ENCODE peak calls at places on chromosomes 11 and 22, in four cellular contexts. C, Y, X and L are unnamed samples.
A peak's percentile ranks its signal among the peaks of the same experiment; 100 is the strongest.

GRCh38 chr22:40325315-40325714 is 21.0 kb upstream of the ADSL start:
- DNase-seq in C (no peak), Y (no peak), X (no peak), L (no peak)

GRCh38 chr11:56637500-56637899 is 4.7 kb downstream of the OR5AP2 start:
- DNase-seq in C (no peak), Y (no peak), X (no peak), L (no peak)

GRCh38 chr22:19806213-19807160 is 45.9 kb downstream of the TBX1 start:
- DNase-seq in C (peak; percentile 87), Y (peak; percentile 94), X (no peak), L (peak; percentile 96)

GRCh38 chr22:38718414-38718813 is 12.7 kb downstream of the GTPBP1 start:
- DNase-seq in C (peak; percentile 88), Y (no peak), X (peak; percentile 85), L (peak; percentile 91)

GRCh38 chr22:19368876-19369275 is 62.7 kb downstream of the HIRA start:
- DNase-seq in C (no peak), Y (peak; percentile 45), X (no peak), L (no peak)

GRCh38 chr11:496834-497564 is 10.0 kb downstream of the RNH1 start:
- DNase-seq in C (no peak), Y (no peak), X (no peak), L (no peak)

GRCh38 chr11:98601181-98601773 is 419.5 kb upstream of the CNTN5 start:
- DNase-seq in C (no peak), Y (no peak), X (no peak), L (no peak)

GRCh38 chr22:30183861-30184278 is 62.7 kb downstream of the LIF start:
- DNase-seq in C (no peak), Y (no peak), X (no peak), L (no peak)

GRCh38 chr22:26673485-26673884 is 16.1 kb downstream of the MIAT start:
- DNase-seq in C (peak; percentile 97), Y (no peak), X (peak; percentile 45), L (peak; percentile 98)

GRCh38 chr11:102762414-102762813 is 18.0 kb downstream of the MMP10 start:
- DNase-seq in C (peak; percentile 95), Y (no peak), X (peak; percentile 45), L (peak; percentile 89)

GRCh38 chr11:118527109-118527508 is at the start of gene TTC36:
- DNase-seq in C (no peak), Y (no peak), X (no peak), L (no peak)

GRCh38 chr22:37910863-37911262 is 4.8 kb downstream of the MICALL1 start:
- DNase-seq in C (no peak), Y (no peak), X (no peak), L (no peak)

GRCh38 chr22:39598017-39598965 is 27.7 kb downstream of the CACNA1I start:
- DNase-seq in C (peak; percentile 37), Y (peak; percentile 89), X (no peak), L (peak; percentile 80)

GRCh38 chr22:41915035-41915782 is at the start of gene SHISA8:
- DNase-seq in C (no peak), Y (no peak), X (no peak), L (peak; percentile 56)

GRCh38 chr22:20813056-20813455 is 39.1 kb downstream of the SERPIND1 start:
- DNase-seq in C (no peak), Y (no peak), X (no peak), L (no peak)

GRCh38 chr22:43185860-43186261 is 1.1 kb downstream of the TTLL12 start:
- DNase-seq in C (peak; percentile 17), Y (peak; percentile 91), X (peak; percentile 37), L (peak; percentile 42)

GRCh38 chr11:57207160-57207559 is 25.4 kb downstream of the LRRC55 start:
- DNase-seq in C (no peak), Y (no peak), X (no peak), L (no peak)

GRCh38 chr11:13962562-13963168 is at the start of gene SPON1:
- DNase-seq in C (no peak), Y (no peak), X (peak; percentile 24), L (no peak)

GRCh38 chr11:86214710-86215109 is 29.8 kb upstream of the EED start:
- DNase-seq in C (peak; percentile 63), Y (no peak), X (no peak), L (peak; percentile 82)

GRCh38 chr11:125569913-125570621 is 790 bp downstream of the EI24 start:
- DNase-seq in C (peak; percentile 46), Y (no peak), X (peak; percentile 27), L (peak; percentile 49)

GRCh38 chr11:63870351-63871197 is 31.7 kb downstream of the MARK2 start:
- DNase-seq in C (no peak), Y (no peak), X (peak; percentile 29), L (no peak)

GRCh38 chr22:20953342-20953608 is 13.8 kb upstream of the AIFM3 start:
- DNase-seq in C (no peak), Y (no peak), X (no peak), L (no peak)

GRCh38 chr22:45284705-45285305 is at the start of gene UPK3A:
- DNase-seq in C (no peak), Y (no peak), X (no peak), L (peak; percentile 58)

GRCh38 chr11:12125609-12126149 is 15.3 kb downstream of the MICAL2 start:
- DNase-seq in C (peak; percentile 86), Y (no peak), X (peak; percentile 58), L (peak; percentile 91)

GRCh38 chr11:61516675-61517516 is 8.3 kb downstream of the LRRC10B start:
- DNase-seq in C (no peak), Y (peak; percentile 89), X (peak; percentile 18), L (no peak)

GRCh38 chr11:46237248-46238077 is 40.0 kb upstream of the CREB3L1 start:
- DNase-seq in C (peak; percentile 84), Y (peak; percentile 94), X (peak; percentile 94), L (peak; percentile 86)

GRCh38 chr11:18312663-18313420 is 9.1 kb downstream of the HPS5 start:
- DNase-seq in C (peak; percentile 82), Y (no peak), X (peak; percentile 30), L (peak; percentile 89)

GRCh38 chr11:127103586-127104388 is 103.2 kb upstream of the KIRREL3 start:
- DNase-seq in C (no peak), Y (no peak), X (no peak), L (no peak)

GRCh38 chr11:123020968-123021367 is 39.3 kb upstream of the BSX start:
- DNase-seq in C (peak; percentile 52), Y (peak; percentile 73), X (peak; percentile 59), L (peak; percentile 63)

GRCh38 chr22:43861529-43861928 is 784 bp downstream of the SULT4A1 start:
- DNase-seq in C (no peak), Y (peak; percentile 70), X (peak; percentile 19), L (no peak)

GRCh38 chr11:44893250-44894216 is 57.1 kb downstream of the TP53I11 start:
- DNase-seq in C (no peak), Y (no peak), X (no peak), L (no peak)

DNA sequence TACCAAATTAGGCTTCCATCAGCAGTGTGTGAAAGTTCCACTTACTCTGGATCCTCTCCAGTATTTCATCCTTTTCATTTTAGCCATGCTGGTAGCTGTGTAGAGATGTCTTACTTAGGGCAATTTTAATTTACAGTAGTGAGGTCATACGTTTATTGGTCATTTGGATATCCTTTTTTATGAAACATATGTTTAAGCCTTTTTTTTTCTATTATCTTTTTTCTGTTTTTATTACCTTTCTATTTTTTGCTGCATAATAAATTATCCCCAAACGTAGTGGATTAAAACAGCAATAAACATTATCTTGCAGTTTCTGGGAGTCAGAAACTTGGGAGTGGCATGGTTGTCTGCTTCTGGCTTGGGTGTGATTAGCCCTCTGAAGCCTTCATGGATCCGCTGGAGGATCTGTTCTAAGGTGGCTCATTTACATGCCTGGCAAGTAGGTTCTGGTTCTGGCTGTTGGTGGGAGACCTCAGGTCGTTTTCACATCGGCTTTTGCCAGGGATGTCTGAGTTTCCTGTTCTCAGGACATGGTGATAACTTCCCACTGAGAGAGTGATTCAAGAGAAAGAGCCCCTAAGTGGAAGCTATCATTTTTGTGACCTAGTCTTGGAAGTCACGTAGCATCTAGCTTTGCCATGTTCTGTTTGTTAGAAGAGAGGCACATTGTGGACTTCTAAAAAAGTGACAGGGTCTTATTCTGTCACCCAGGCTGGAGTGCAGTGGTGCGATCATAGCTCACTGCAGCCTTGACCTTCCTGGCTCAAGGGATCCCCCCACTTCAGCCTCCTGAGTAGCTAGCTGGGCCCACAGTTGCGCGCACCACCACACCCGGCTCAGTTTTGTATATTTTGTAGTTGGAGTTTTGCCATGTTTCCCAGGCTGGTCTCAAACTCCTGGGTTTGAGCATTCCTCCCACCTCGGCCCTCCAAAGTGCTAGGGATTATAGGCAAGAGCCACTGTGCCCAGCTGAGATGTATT is 38.6 kb downstream of the PPP6R3 start:
- DNase-seq in C (no peak), Y (no peak), X (no peak), L (no peak)
- H3K4me3 ChIP-seq in C (no peak overlapping the region), Y (no peak overlapping the region), X (no peak overlapping the region), L (no peak overlapping the region)

GRCh38 chr11:27204527-27204926 is 158.5 kb downstream of the CCDC34 start:
- DNase-seq in C (peak; percentile 40), Y (no peak), X (peak; percentile 42), L (peak; percentile 32)
- TF ChIP-seq CTCF in C (peak; percentile 53), Y (no peak), X (peak; percentile 59), L (peak; percentile 47)

GRCh38 chr11:115469361-115469760 is 34.9 kb downstream of the CADM1 start:
- DNase-seq in C (no peak), Y (no peak), X (no peak), L (no peak)
- H3K4me3 ChIP-seq in C (no peak overlapping the region), Y (no peak overlapping the region), X (no peak overlapping the region), L (no peak overlapping the region)

GRCh38 chr22:17753401-17753989 is 20.8 kb downstream of the BID start:
- DNase-seq in C (no peak), Y (no peak), X (peak; percentile 80), L (no peak)

GRCh38 chr22:17748555-17749353 is 25.5 kb downstream of the BID start:
- DNase-seq in C (no peak), Y (no peak), X (no peak), L (no peak)

GRCh38 chr22:17749605-17750395 is 24.5 kb downstream of the BID start:
- DNase-seq in C (no peak), Y (no peak), X (no peak), L (no peak)

GRCh38 chr22:17751596-17751995 is 22.7 kb downstream of the BID start:
- DNase-seq in C (no peak), Y (no peak), X (no peak), L (no peak)

GRCh38 chr22:17754233-17754925 is 19.9 kb downstream of the BID start:
- DNase-seq in C (no peak), Y (no peak), X (no peak), L (no peak)
- TF ChIP-seq CTCF in C (peak; percentile 18), Y (no peak), X (no peak), L (peak; percentile 28)

GRCh38 chr11:128499613-128500213 is 87.6 kb downstream of the ETS1 start:
- DNase-seq in C (no peak), Y (no peak), X (peak; percentile 33), L (no peak)

GRCh38 chr11:128502736-128503135 is 84.6 kb downstream of the ETS1 start:
- DNase-seq in C (peak; percentile 75), Y (no peak), X (peak; percentile 81), L (peak; percentile 93)

GRCh38 chr11:128500488-128500887 is 86.9 kb downstream of the ETS1 start:
- DNase-seq in C (no peak), Y (no peak), X (peak; percentile 55), L (no peak)

GRCh38 chr11:128501576-128502549 is 85.5 kb downstream of the ETS1 start:
- DNase-seq in C (no peak), Y (no peak), X (peak; percentile 82), L (no peak)

GRCh38 chr11:128501008-128501407 is 86.3 kb downstream of the ETS1 start:
- DNase-seq in C (no peak), Y (no peak), X (no peak), L (no peak)
- H3K4me3 ChIP-seq in C (no peak overlapping the region), Y (no peak overlapping the region), X (no peak overlapping the region), L (no peak overlapping the region)